ENCODE peak calls at places on chromosomes 16 and 17, in eight cellular contexts. One of them, this sample, is unnamed.

GRCh38 chr16:67926181-67926742 is 5.4 kb downstream of the CTRL start:
- DNase-seq in HS-27A: no peak
- DNase-seq in H54: no peak
- DNase-seq in ELR: peak; percentile 37
- DNase-seq in retinal pigment epithelial cell: no peak
- DNase-seq in retina: no peak
- DNase-seq in activated gamma-delta T cell treated with anti-CD3 and anti-CD28 coated beads, Interleukin-2, amount 50 U/mL, for 16 hours: no peak
- DNase-seq in fibroblast of mammary gland: peak; percentile 65
- DNase-seq in this sample: no peak

GRCh38 chr16:48067388-48067787 is 88.4 kb downstream of the ABCC12 start:
- DNase-seq in HS-27A: no peak
- DNase-seq in ELR: no peak
- DNase-seq in activated gamma-delta T cell treated with anti-CD3 and anti-CD28 coated beads, Interleukin-2, amount 50 U/mL, for 16 hours: no peak
- DNase-seq in retina: no peak
- DNase-seq in H54: no peak
- DNase-seq in retinal pigment epithelial cell: no peak
- DNase-seq in fibroblast of mammary gland: no peak
- DNase-seq in this sample: no peak

GRCh38 chr17:76088868-76089576 is 10.0 kb downstream of the ZACN start:
- DNase-seq in ELR: no peak
- DNase-seq in retina: no peak
- DNase-seq in activated gamma-delta T cell treated with anti-CD3 and anti-CD28 coated beads, Interleukin-2, amount 50 U/mL, for 16 hours: no peak
- DNase-seq in fibroblast of mammary gland: no peak
- DNase-seq in H54: no peak
- DNase-seq in retinal pigment epithelial cell: no peak
- DNase-seq in HS-27A: no peak
- DNase-seq in this sample: no peak

GRCh38 chr16:82345318-82345717 is 175.3 kb upstream of the MPHOSPH6 start:
- DNase-seq in activated gamma-delta T cell treated with anti-CD3 and anti-CD28 coated beads, Interleukin-2, amount 50 U/mL, for 16 hours: no peak
- DNase-seq in retinal pigment epithelial cell: no peak
- DNase-seq in fibroblast of mammary gland: no peak
- DNase-seq in H54: no peak
- DNase-seq in retina: no peak
- DNase-seq in HS-27A: no peak
- DNase-seq in ELR: no peak
- DNase-seq in this sample: no peak

GRCh38 chr17:6456914-6457687 is 12.8 kb downstream of the PIMREG start:
- DNase-seq in fibroblast of mammary gland: peak; percentile 78
- DNase-seq in retina: no peak
- DNase-seq in H54: peak; percentile 96
- DNase-seq in retinal pigment epithelial cell: no peak
- DNase-seq in activated gamma-delta T cell treated with anti-CD3 and anti-CD28 coated beads, Interleukin-2, amount 50 U/mL, for 16 hours: no peak
- DNase-seq in HS-27A: peak; percentile 51
- DNase-seq in ELR: peak; percentile 81
- DNase-seq in this sample: peak; percentile 77

GRCh38 chr17:59332890-59333377 is 1.5 kb downstream of the YPEL2 start:
- DNase-seq in retinal pigment epithelial cell: no peak
- DNase-seq in fibroblast of mammary gland: peak; percentile 58
- DNase-seq in retina: no peak
- DNase-seq in activated gamma-delta T cell treated with anti-CD3 and anti-CD28 coated beads, Interleukin-2, amount 50 U/mL, for 16 hours: no peak
- DNase-seq in ELR: peak; percentile 20
- DNase-seq in HS-27A: no peak
- DNase-seq in H54: no peak
- DNase-seq in this sample: no peak

GRCh38 chr16:68756250-68757051 is 19.4 kb downstream of the CDH1 start:
- DNase-seq in HS-27A: no peak
- DNase-seq in H54: no peak
- DNase-seq in ELR: no peak
- DNase-seq in retinal pigment epithelial cell: no peak
- DNase-seq in activated gamma-delta T cell treated with anti-CD3 and anti-CD28 coated beads, Interleukin-2, amount 50 U/mL, for 16 hours: no peak
- DNase-seq in retina: no peak
- DNase-seq in fibroblast of mammary gland: no peak
- DNase-seq in this sample: no peak

GRCh38 chr16:50598256-50598894 is 50.2 kb downstream of the NKD1 start:
- DNase-seq in ELR: no peak
- DNase-seq in retina: no peak
- DNase-seq in fibroblast of mammary gland: no peak
- DNase-seq in activated gamma-delta T cell treated with anti-CD3 and anti-CD28 coated beads, Interleukin-2, amount 50 U/mL, for 16 hours: no peak
- DNase-seq in H54: no peak
- DNase-seq in retinal pigment epithelial cell: no peak
- DNase-seq in HS-27A: no peak
- DNase-seq in this sample: no peak

GRCh38 chr17:44556854-44557606 is at the start of gene FZD2:
- DNase-seq in ELR: peak; percentile 99
- DNase-seq in retina: peak; percentile 94
- DNase-seq in activated gamma-delta T cell treated with anti-CD3 and anti-CD28 coated beads, Interleukin-2, amount 50 U/mL, for 16 hours: peak; percentile 22
- DNase-seq in H54: peak; percentile 97
- DNase-seq in HS-27A: peak; percentile 89
- DNase-seq in retinal pigment epithelial cell: peak; percentile 94
- DNase-seq in fibroblast of mammary gland: peak; percentile 96
- DNase-seq in this sample: peak; percentile 99

GRCh38 chr16:12341423-12341822 is 364.9 kb downstream of the SNX29 start:
- DNase-seq in retinal pigment epithelial cell: no peak
- DNase-seq in fibroblast of mammary gland: peak; percentile 70
- DNase-seq in activated gamma-delta T cell treated with anti-CD3 and anti-CD28 coated beads, Interleukin-2, amount 50 U/mL, for 16 hours: no peak
- DNase-seq in H54: peak; percentile 35
- DNase-seq in ELR: peak; percentile 90
- DNase-seq in HS-27A: peak; percentile 30
- DNase-seq in retina: no peak
- DNase-seq in this sample: peak; percentile 24

GRCh38 chr16:8819635-8820034 is 22.0 kb downstream of the PMM2 start:
- DNase-seq in fibroblast of mammary gland: no peak
- DNase-seq in retina: no peak
- DNase-seq in activated gamma-delta T cell treated with anti-CD3 and anti-CD28 coated beads, Interleukin-2, amount 50 U/mL, for 16 hours: no peak
- DNase-seq in HS-27A: no peak
- DNase-seq in retinal pigment epithelial cell: no peak
- DNase-seq in ELR: no peak
- DNase-seq in H54: no peak
- DNase-seq in this sample: no peak

GRCh38 chr16:27781195-27781524 is 231.2 kb downstream of the KATNIP start:
- DNase-seq in fibroblast of mammary gland: peak; percentile 7
- DNase-seq in retinal pigment epithelial cell: no peak
- DNase-seq in ELR: no peak
- DNase-seq in HS-27A: no peak
- DNase-seq in activated gamma-delta T cell treated with anti-CD3 and anti-CD28 coated beads, Interleukin-2, amount 50 U/mL, for 16 hours: no peak
- DNase-seq in retina: no peak
- DNase-seq in H54: no peak
- DNase-seq in this sample: no peak

GRCh38 chr16:88479795-88480760 is 27.0 kb downstream of the ZFPM1 start:
- DNase-seq in ELR: no peak
- DNase-seq in activated gamma-delta T cell treated with anti-CD3 and anti-CD28 coated beads, Interleukin-2, amount 50 U/mL, for 16 hours: peak; percentile 26
- DNase-seq in retinal pigment epithelial cell: no peak
- DNase-seq in fibroblast of mammary gland: no peak
- DNase-seq in HS-27A: no peak
- DNase-seq in H54: no peak
- DNase-seq in retina: no peak
- DNase-seq in this sample: no peak

GRCh38 chr17:74780443-74781238 is 4.5 kb upstream of the NAT9 start:
- DNase-seq in fibroblast of mammary gland: peak; percentile 12
- DNase-seq in H54: no peak
- DNase-seq in ELR: peak; percentile 71
- DNase-seq in retina: no peak
- DNase-seq in HS-27A: no peak
- DNase-seq in activated gamma-delta T cell treated with anti-CD3 and anti-CD28 coated beads, Interleukin-2, amount 50 U/mL, for 16 hours: no peak
- DNase-seq in retinal pigment epithelial cell: no peak
- DNase-seq in this sample: peak; percentile 78

GRCh38 chr16:88743693-88744519 is 37.6 kb downstream of the CTU2 start:
- DNase-seq in HS-27A: no peak
- DNase-seq in activated gamma-delta T cell treated with anti-CD3 and anti-CD28 coated beads, Interleukin-2, amount 50 U/mL, for 16 hours: peak; percentile 64
- DNase-seq in fibroblast of mammary gland: peak; percentile 64
- DNase-seq in H54: peak; percentile 90
- DNase-seq in retina: peak; percentile 78
- DNase-seq in retinal pigment epithelial cell: no peak
- DNase-seq in ELR: peak; percentile 77
- DNase-seq in this sample: peak; percentile 80

GRCh38 chr17:16013943-16014407 is 14.4 kb downstream of the TTC19 start:
- DNase-seq in retinal pigment epithelial cell: no peak
- DNase-seq in ELR: peak; percentile 90
- DNase-seq in retina: no peak
- DNase-seq in H54: no peak
- DNase-seq in fibroblast of mammary gland: peak; percentile 88
- DNase-seq in HS-27A: no peak
- DNase-seq in activated gamma-delta T cell treated with anti-CD3 and anti-CD28 coated beads, Interleukin-2, amount 50 U/mL, for 16 hours: no peak
- DNase-seq in this sample: peak; percentile 72

GRCh38 chr16:82504811-82505210 is 122.0 kb upstream of the CDH13 start:
- DNase-seq in HS-27A: no peak
- DNase-seq in ELR: no peak
- DNase-seq in activated gamma-delta T cell treated with anti-CD3 and anti-CD28 coated beads, Interleukin-2, amount 50 U/mL, for 16 hours: no peak
- DNase-seq in H54: no peak
- DNase-seq in retinal pigment epithelial cell: no peak
- DNase-seq in retina: no peak
- DNase-seq in fibroblast of mammary gland: no peak
- DNase-seq in this sample: no peak

GRCh38 chr16:22320572-22321339 is 23.5 kb downstream of the POLR3E start:
- DNase-seq in retinal pigment epithelial cell: no peak
- DNase-seq in fibroblast of mammary gland: no peak
- DNase-seq in retina: no peak
- DNase-seq in ELR: no peak
- DNase-seq in HS-27A: no peak
- DNase-seq in H54: no peak
- DNase-seq in activated gamma-delta T cell treated with anti-CD3 and anti-CD28 coated beads, Interleukin-2, amount 50 U/mL, for 16 hours: no peak
- DNase-seq in this sample: no peak

GRCh38 chr17:29796652-29797051 is 133.4 kb downstream of the SSH2 start:
- DNase-seq in ELR: no peak
- DNase-seq in H54: no peak
- DNase-seq in activated gamma-delta T cell treated with anti-CD3 and anti-CD28 coated beads, Interleukin-2, amount 50 U/mL, for 16 hours: no peak
- DNase-seq in retina: no peak
- DNase-seq in fibroblast of mammary gland: no peak
- DNase-seq in HS-27A: no peak
- DNase-seq in retinal pigment epithelial cell: no peak
- DNase-seq in this sample: no peak